ENCODE peak calls at places on chromosomes 12 and 14, in nine cellular contexts. M, I, U, C, A, N, O, G and J are unnamed samples. For H3K4me1, the result is how much of the 10 kb centered on the place peaks cover.

GRCh38 chr12:117718559-117718958 is 250.2 kb downstream of the KSR2 start:
- DNase-seq in G (no peak), C (no peak), O (no peak), N (no peak), I (no peak), A (no peak), M (no peak), U (no peak), J (no peak)

GRCh38 chr14:42927313-42927712 is 1320.6 kb downstream of the LRFN5 start:
- DNase-seq in U (no peak), C (no peak), G (no peak), N (no peak), O (no peak), I (no peak), A (no peak), M (no peak), J (no peak)

GRCh38 chr12:98002887-98003493 is 512.4 kb upstream of the TMPO start:
- DNase-seq in I (no peak), M (peak), U (peak), N (peak), O (peak), C (no peak), A (no peak), G (peak), J (peak)

GRCh38 chr14:105861985-105862465 is 335.6 kb downstream of the TMEM121 start:
- DNase-seq in G (no peak), O (peak), I (no peak), N (no peak), M (no peak), C (no peak), U (peak), A (peak), J (no peak)

GRCh38 chr12:88579572-88579940 is 715 bp downstream of the KITLG start:
- DNase-seq in N (peak), G (peak), O (no peak), U (peak), A (no peak), C (peak), I (peak), M (peak), J (peak)

GRCh38 chr12:1593232-1594044 is 943 bp downstream of the FBXL14 start:
- DNase-seq in I (peak), C (peak), M (no peak), G (peak), U (peak), N (peak), A (peak), O (peak), J (peak)

GRCh38 chr12:64102339-64102738 is 119.8 kb downstream of the KICS2 start:
- DNase-seq in G (no peak), N (no peak), U (no peak), M (no peak), C (no peak), A (no peak), O (no peak), I (no peak), J (no peak)

GRCh38 chr14:55107766-55108554 is 21.1 kb upstream of the LGALS3 start:
- DNase-seq in N (no peak), M (peak), I (peak), G (peak), A (no peak), C (peak), O (no peak), U (peak), J (peak)

GRCh38 chr12:49298160-49298559 is 3.2 kb downstream of the PRPH start:
- DNase-seq in I (no peak), A (no peak), O (no peak), M (no peak), C (no peak), U (no peak), G (no peak), N (no peak), J (no peak)

GRCh38 chr12:57523706-57524614 is 1.3 kb downstream of the MBD6 start:
- DNase-seq in A (no peak), I (no peak), N (no peak), G (no peak), C (no peak), O (peak), M (no peak), U (no peak), J (no peak)

DNA sequence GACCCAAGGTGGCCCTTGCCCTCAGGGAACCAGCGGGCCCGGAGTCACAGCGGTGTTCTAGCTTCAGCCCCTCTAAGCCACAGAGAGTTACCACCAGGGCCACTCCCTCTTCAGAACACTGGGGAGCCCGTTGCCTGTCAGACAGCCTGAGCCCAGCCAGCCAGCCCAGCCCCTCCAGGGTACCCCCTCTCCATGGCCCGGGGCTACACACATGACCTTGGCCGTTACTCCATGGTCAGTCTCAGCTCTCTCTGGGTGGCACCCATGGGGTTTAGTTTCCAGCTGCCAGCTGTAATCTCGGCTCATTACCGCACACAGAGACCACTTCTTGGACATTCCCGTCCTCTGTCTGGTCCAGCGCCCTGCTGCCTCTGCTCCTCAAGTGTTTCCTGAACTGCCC is 35.0 kb downstream of the PPP2R5C start:
- DNase-seq in C (no peak), N (no peak), O (no peak), U (no peak), G (no peak), M (no peak), I (no peak), A (no peak), J (no peak)
- H3K27ac ChIP-seq in C (no peak), N (no peak), O (no peak), U (peak), G (no peak), M (no peak), I (no peak), A (no peak), J (no peak)

GRCh38 chr14:92362781-92363235 is 39.8 kb downstream of the SLC24A4 start:
- DNase-seq in I (no peak), M (peak), N (no peak), A (no peak), O (no peak), U (no peak), G (no peak), C (peak), J (no peak)
- TF ChIP-seq CTCF in I (no peak), M (no peak), N (no peak), A (no peak), O (no peak), U (no peak), G (no peak), C (no peak), J (no peak)

DNA sequence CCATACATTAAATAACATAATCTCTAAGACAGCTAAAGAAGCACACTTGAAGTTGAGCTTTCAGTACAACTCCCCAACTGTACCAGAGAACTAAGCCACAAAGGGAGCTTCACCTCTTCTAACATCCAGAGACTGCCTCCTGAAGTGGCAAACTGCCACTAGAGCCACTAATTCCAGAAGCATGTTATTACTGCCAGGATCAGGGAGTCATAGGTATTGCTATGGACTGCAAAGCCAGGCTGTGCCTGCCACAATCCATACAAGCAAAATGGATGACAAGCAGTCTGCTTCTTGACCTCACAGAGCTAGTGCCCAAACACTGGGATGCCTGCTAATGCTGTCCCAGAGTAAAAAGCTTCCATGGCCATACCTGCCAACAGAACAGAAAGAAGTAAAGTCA is 160.1 kb downstream of the STXBP6 start:
- DNase-seq in U (no peak), O (no peak), I (no peak), M (no peak), A (no peak), N (no peak), G (no peak), C (no peak), J (no peak)
- H3K4me1 ChIP-seq in U (under half), O (under half), I (under half), M (under half), A (under half), N (under half), G (under half), C (under half), J (under half)

GRCh38 chr12:42322567-42322966 is 3.3 kb downstream of the ZCRB1 start:
- DNase-seq in M (no peak), G (peak), C (no peak), U (no peak), A (no peak), I (no peak), N (no peak), O (no peak), J (no peak)
- H3K27ac ChIP-seq in M (no peak), G (no peak), C (no peak), U (no peak), A (no peak), I (no peak), N (no peak), O (no peak), J (no peak)

GRCh38 chr14:90509403-90509802 is 112.6 kb downstream of the CALM1 start:
- DNase-seq in M (no peak), C (no peak), A (no peak), O (no peak), N (no peak), I (no peak), G (no peak), U (no peak), J (no peak)
- TF ChIP-seq CTCF in M (no peak), C (no peak), A (no peak), O (no peak), N (no peak), I (no peak), G (no peak), U (no peak), J (no peak)

GRCh38 chr12:46489951-46490388 is 117.4 kb upstream of the SLC38A2 start:
- DNase-seq in M (no peak), U (no peak), A (no peak), O (no peak), N (no peak), C (no peak), G (no peak), I (no peak), J (no peak)

GRCh38 chr12:46492471-46493351 is 120.1 kb upstream of the SLC38A2 start:
- DNase-seq in C (no peak), A (no peak), I (no peak), O (no peak), N (no peak), U (no peak), G (peak), M (no peak), J (peak)

GRCh38 chr12:46490635-46491034 is 118.1 kb upstream of the SLC38A2 start:
- DNase-seq in O (no peak), I (no peak), N (no peak), U (no peak), G (no peak), C (no peak), M (no peak), A (no peak), J (no peak)

GRCh38 chr12:46493352-46494209 is 121.0 kb upstream of the SLC38A2 start:
- DNase-seq in I (no peak), U (no peak), G (no peak), M (no peak), O (no peak), N (no peak), A (no peak), C (no peak), J (no peak)

GRCh38 chr12:46491548-46491947 is 119.0 kb upstream of the SLC38A2 start:
- DNase-seq in O (no peak), U (no peak), M (no peak), G (no peak), N (no peak), C (no peak), A (no peak), I (no peak), J (no peak)
- H3K4me1 ChIP-seq in O (under half), U (half or more), M (under half), G (under half), N (under half), C (under half), A (under half), I (under half), J (under half)

GRCh38 chr14:68807987-68808386 is 15.1 kb upstream of the ZFP36L1 start:
- DNase-seq in O (no peak), A (no peak), I (peak), M (peak), N (no peak), U (no peak), C (no peak), G (peak), J (no peak)
- H3K27ac ChIP-seq in O (no peak), A (no peak), I (peak), M (peak), N (no peak), U (peak), C (peak), G (no peak), J (no peak)

GRCh38 chr14:22131749-22132476 is 457.1 kb downstream of the DAD1 start:
- DNase-seq in A (peak), G (no peak), U (no peak), C (no peak), I (no peak), M (no peak), N (peak), O (peak), J (no peak)
- TF ChIP-seq CTCF in A (peak), G (no peak), U (no peak), C (no peak), I (peak), M (no peak), N (peak), O (peak), J (no peak)